ENCODE peak calls at places on chromosomes 13 and 19, in five cellular contexts. A is fibroblast of the aortic adventitia, N is suprapubic skin, B is transverse colon, C is bronchial epithelial cell. K is an unnamed sample.

GRCh38 chr13:59924256-59924655 is 239.5 kb downstream of the DIAPH3 start:
- DNase-seq in A (no peak), N (no peak), B (no peak), C (no peak), K (no peak)

GRCh38 chr19:3006075-3006767 is 22.9 kb downstream of the TLE2 start:
- DNase-seq in A (no peak), N (no peak), B (peak; percentile 35), C (no peak), K (no peak)

GRCh38 chr13:80630685-80631121 is 289.8 kb upstream of the SPRY2 start:
- DNase-seq in A (peak; percentile 96), N (no peak), B (no peak), C (peak; percentile 31), K (no peak)

GRCh38 chr13:110109140-110109783 is 197.7 kb downstream of the COL4A1 start:
- DNase-seq in A (no peak), N (no peak), B (no peak), C (no peak), K (no peak)

GRCh38 chr13:59038824-59039223 is 1124.9 kb downstream of the DIAPH3 start:
- DNase-seq in A (no peak), N (no peak), B (no peak), C (peak; percentile 21), K (no peak)

GRCh38 chr19:2426661-2427322 is 594 bp downstream of the TIMM13 start:
- DNase-seq in A (peak; percentile 24), N (peak; percentile 76), B (peak; percentile 53), C (no peak), K (no peak)

GRCh38 chr13:106151056-106151699 is 384.3 kb downstream of the EFNB2 start:
- DNase-seq in A (peak; percentile 93), N (no peak), B (peak; percentile 37), C (peak; percentile 99), K (peak; percentile 95)

GRCh38 chr13:39910833-39911232 is 255.4 kb downstream of the COG6 start:
- DNase-seq in A (peak; percentile 94), N (no peak), B (no peak), C (no peak), K (no peak)

GRCh38 chr13:51937320-51938290 is 73.6 kb downstream of the ATP7B start:
- DNase-seq in A (no peak), N (no peak), B (no peak), C (no peak), K (no peak)

GRCh38 chr19:12750851-12751250 is 740 bp upstream of the BEST2 start:
- DNase-seq in A (no peak), N (no peak), B (no peak), C (peak; percentile 56), K (no peak)

GRCh38 chr13:84917252-84917878 is 881.9 kb downstream of the SLITRK6 start:
- DNase-seq in A (peak; percentile 28), N (no peak), B (no peak), C (peak; percentile 55), K (no peak)

GRCh38 chr13:107069107-107069776 is 501.3 kb upstream of the ARGLU1 start:
- DNase-seq in A (no peak), N (no peak), B (no peak), C (no peak), K (no peak)

GRCh38 chr13:106156468-106156867 is 379.0 kb downstream of the EFNB2 start:
- DNase-seq in A (peak; percentile 86), N (no peak), B (no peak), C (peak; percentile 100), K (peak; percentile 99)

GRCh38 chr19:16714702-16715294 is 4.8 kb upstream of the NWD1 start:
- DNase-seq in A (peak; percentile 62), N (peak; percentile 62), B (peak; percentile 72), C (peak; percentile 40), K (peak; percentile 6)

GRCh38 chr19:16661480-16662034 is 618 bp downstream of the TMEM38A start:
- DNase-seq in A (no peak), N (peak; percentile 71), B (peak; percentile 56), C (no peak), K (no peak)

GRCh38 chr19:46860846-46861690 is at the start of gene ARHGAP35:
- DNase-seq in A (no peak), N (peak; percentile 79), B (peak; percentile 43), C (no peak), K (no peak)

GRCh38 chr19:6423499-6424189 is 967 bp downstream of the KHSRP start:
- DNase-seq in A (peak; percentile 40), N (no peak), B (peak; percentile 39), C (peak; percentile 33), K (peak; percentile 44)

GRCh38 chr19:49419173-49419572 is 4.1 kb downstream of the PTH2 start:
- DNase-seq in A (no peak), N (no peak), B (no peak), C (no peak), K (no peak)

GRCh38 chr13:66586489-66586888 is 643.6 kb downstream of the PCDH9 start:
- DNase-seq in A (peak; percentile 5), N (no peak), B (no peak), C (peak; percentile 11), K (no peak)

GRCh38 chr19:4080473-4080872 is 13.8 kb upstream of the ZBTB7A start:
- DNase-seq in A (no peak), N (no peak), B (no peak), C (no peak), K (no peak)

GRCh38 chr19:52527954-52528326 is 472 bp downstream of the ZNF808 start:
- DNase-seq in A (no peak), N (peak; percentile 60), B (peak; percentile 10), C (no peak), K (no peak)

DNA sequence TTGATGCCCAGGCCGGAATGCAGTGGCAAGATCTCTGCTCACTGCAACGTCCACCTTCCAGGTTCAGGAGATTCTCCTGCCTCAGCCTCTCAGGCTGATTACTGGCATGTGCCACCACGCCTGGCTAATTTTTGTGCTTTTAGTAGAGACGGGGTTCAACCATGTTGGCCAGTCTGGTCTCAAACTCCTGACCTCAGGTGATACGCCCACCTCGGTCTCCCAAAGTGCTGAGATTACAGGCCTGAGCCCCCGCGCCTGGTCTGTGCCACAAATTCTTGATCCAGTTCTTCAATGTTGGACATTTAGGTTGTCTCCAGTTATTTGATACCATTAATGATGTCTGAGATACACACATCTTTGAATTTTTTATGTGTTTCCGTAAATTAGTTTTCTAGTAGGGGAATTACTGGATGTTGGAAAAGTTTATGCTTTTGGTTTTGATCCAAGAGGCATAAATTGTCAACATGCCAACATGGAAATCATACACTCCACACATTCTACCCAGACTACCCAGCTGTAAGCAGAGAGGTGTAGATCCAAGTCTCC is 525 bp upstream of the COG3 start:
- DNase-seq in A (no peak), N (no peak), B (peak; percentile 11), C (no peak), K (no peak)
- TF ChIP-seq CTCF in A (no peak), N (no peak), B (peak; percentile 36), C (no peak), K (no peak)

GRCh38 chr13:73058432-73058740 is 419 bp upstream of the KLF5 start:
- DNase-seq in A (no peak), N (no peak), B (no peak), C (no peak), K (peak; percentile 5)

GRCh38 chr13:73060251-73061160 is 1.7 kb downstream of the KLF5 start:
- DNase-seq in A (peak; percentile 81), N (no peak), B (no peak), C (peak; percentile 77), K (peak; percentile 35)

GRCh38 chr13:73061478-73062275 is 2.9 kb downstream of the KLF5 start:
- DNase-seq in A (no peak), N (no peak), B (no peak), C (peak; percentile 85), K (no peak)

GRCh38 chr13:73058741-73059459 is at the start of gene KLF5:
- DNase-seq in A (peak; percentile 81), N (peak; percentile 97), B (peak; percentile 98), C (peak; percentile 94), K (peak; percentile 96)

DNA sequence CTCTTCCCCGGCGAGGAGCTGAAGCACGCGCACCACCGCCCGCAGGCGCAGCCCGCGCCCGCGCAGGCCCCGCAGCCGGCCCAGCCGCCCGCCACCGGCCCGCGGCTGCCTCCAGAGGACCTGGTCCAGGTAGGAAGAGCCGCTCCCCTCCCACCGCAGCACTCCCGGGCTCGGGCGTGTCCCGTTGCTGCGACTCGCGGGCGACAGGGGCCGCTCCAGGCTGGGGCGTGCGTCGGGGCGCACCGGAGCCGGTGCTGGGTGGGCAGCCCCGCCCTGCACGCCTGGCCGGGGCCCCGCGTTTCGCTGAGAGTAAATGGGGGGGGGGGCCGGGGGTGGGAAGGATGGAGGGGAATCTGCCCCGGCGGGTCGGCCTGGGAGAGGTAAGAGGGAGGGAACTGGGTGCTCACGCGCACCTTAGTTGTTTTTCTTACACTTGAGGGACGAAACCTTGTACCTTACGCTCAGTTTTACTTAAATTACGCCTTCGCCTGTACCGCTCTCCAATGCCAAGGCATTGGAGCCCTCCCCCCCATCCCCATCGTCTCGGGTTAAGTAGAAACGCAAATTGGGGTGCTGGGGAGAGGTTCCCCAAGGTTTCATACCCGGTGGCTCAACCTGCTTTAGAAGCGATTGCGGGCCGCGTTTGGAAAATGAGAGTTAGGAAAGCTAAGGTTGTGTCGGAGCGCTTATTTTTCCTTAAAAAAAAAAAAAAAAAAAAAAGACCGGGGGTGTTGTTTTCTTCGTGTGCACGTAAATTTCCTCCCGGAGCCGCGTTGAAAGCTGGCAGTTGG is 850 bp downstream of the KLF5 start:
- DNase-seq in A (no peak), N (peak; percentile 73), B (no peak), C (no peak), K (peak; percentile 5)
- TF ChIP-seq CTCF in A (no peak), N (no peak), B (no peak), C (peak; percentile 17), K (no peak)

DNA sequence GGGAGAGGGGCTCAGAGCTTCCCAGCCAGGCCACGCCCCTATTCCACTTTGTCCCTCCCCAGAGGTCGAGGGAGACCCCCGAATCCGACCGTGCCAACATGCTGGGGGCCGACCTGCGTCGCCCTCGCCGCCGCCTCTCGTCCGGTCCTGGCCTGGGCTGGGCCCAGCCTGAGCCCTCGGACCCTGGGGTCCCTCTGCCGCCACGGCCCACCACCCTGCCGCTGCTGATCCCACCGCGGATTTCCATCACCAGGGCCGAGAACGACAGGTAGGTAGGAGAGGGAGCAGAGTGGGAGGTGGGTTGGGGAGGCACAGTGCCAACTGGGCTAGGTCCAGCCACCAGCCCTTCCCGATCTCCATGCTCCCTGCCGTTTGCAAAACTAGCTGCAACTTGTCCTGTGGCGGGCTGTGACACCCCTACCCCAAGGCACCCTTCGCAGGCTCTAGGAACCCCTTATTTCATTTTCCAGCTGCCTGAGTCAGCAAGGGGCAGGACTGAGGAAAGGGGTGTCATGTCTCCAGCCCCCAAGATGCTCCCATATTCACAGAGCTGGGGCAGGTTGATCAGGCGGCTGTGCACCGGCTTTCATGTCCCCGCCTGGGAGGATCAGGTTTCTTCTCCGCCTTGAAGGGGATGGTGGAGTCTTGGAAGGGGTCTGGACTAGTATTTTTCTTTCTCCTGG is 2.6 kb upstream of the PDE4A start:
- DNase-seq in A (no peak), N (no peak), B (no peak), C (no peak), K (no peak)
- TF ChIP-seq CTCF in A (no peak), N (no peak), B (no peak), C (no peak), K (no peak)

GRCh38 chr13:98878421-98879126 is 99.3 kb downstream of the DOCK9 start:
- DNase-seq in A (peak; percentile 69), N (no peak), B (no peak), C (no peak), K (no peak)

GRCh38 chr13:98880673-98881072 is 97.2 kb downstream of the DOCK9 start:
- DNase-seq in A (no peak), N (no peak), B (no peak), C (no peak), K (no peak)

GRCh38 chr13:98877936-98878335 is 99.9 kb downstream of the DOCK9 start:
- DNase-seq in A (no peak), N (no peak), B (no peak), C (no peak), K (no peak)

GRCh38 chr13:98879965-98880364 is 97.9 kb downstream of the DOCK9 start:
- DNase-seq in A (no peak), N (no peak), B (no peak), C (no peak), K (no peak)

GRCh38 chr13:98879127-98879520 is 98.7 kb downstream of the DOCK9 start:
- DNase-seq in A (no peak), N (no peak), B (no peak), C (no peak), K (no peak)
- TF ChIP-seq CTCF in A (no peak), N (no peak), B (no peak), C (no peak), K (peak; percentile 24)